ENCODE peak calls at places on chromosomes 11 and 22, in ten cellular contexts. One of them, this sample, is unnamed.

GRCh38 chr22:46066691-46067090 is 83.6 kb upstream of the PPARA start:
- DNase-seq in A172: peak; percentile 47
- DNase-seq in activated CD8-positive, alpha-beta T cell treated with anti-CD3 and anti-CD28 coated beads, Interleukin-2, amount 10 ng/mL, durations not matched to agents 7 days and 5 days: no peak
- DNase-seq in neuronal stem cell: no peak
- DNase-seq in HEK293T: no peak
- DNase-seq in fibroblast of lung: peak; percentile 72
- DNase-seq in NCI-H1930: no peak
- DNase-seq in stromal cell of bone marrow: no peak
- DNase-seq in OCI-LY7: no peak
- DNase-seq in left colon: peak; percentile 30
- DNase-seq in this sample: peak; percentile 68

GRCh38 chr11:34331329-34331728 is 26.5 kb downstream of the ABTB2 start:
- DNase-seq in activated CD8-positive, alpha-beta T cell treated with anti-CD3 and anti-CD28 coated beads, Interleukin-2, amount 10 ng/mL, durations not matched to agents 7 days and 5 days: no peak
- DNase-seq in fibroblast of lung: peak; percentile 83
- DNase-seq in NCI-H1930: no peak
- DNase-seq in stromal cell of bone marrow: peak; percentile 90
- DNase-seq in OCI-LY7: no peak
- DNase-seq in A172: peak; percentile 83
- DNase-seq in neuronal stem cell: no peak
- DNase-seq in HEK293T: no peak
- DNase-seq in left colon: no peak
- DNase-seq in this sample: no peak

GRCh38 chr11:36002196-36002595 is 58.3 kb downstream of the LDLRAD3 start:
- DNase-seq in stromal cell of bone marrow: no peak
- DNase-seq in HEK293T: no peak
- DNase-seq in left colon: no peak
- DNase-seq in activated CD8-positive, alpha-beta T cell treated with anti-CD3 and anti-CD28 coated beads, Interleukin-2, amount 10 ng/mL, durations not matched to agents 7 days and 5 days: no peak
- DNase-seq in A172: no peak
- DNase-seq in NCI-H1930: no peak
- DNase-seq in fibroblast of lung: no peak
- DNase-seq in neuronal stem cell: peak; percentile 78
- DNase-seq in OCI-LY7: no peak
- DNase-seq in this sample: no peak

GRCh38 chr11:15761235-15761634 is 595.1 kb downstream of the SOX6 start:
- DNase-seq in activated CD8-positive, alpha-beta T cell treated with anti-CD3 and anti-CD28 coated beads, Interleukin-2, amount 10 ng/mL, durations not matched to agents 7 days and 5 days: no peak
- DNase-seq in stromal cell of bone marrow: no peak
- DNase-seq in fibroblast of lung: no peak
- DNase-seq in NCI-H1930: no peak
- DNase-seq in OCI-LY7: no peak
- DNase-seq in HEK293T: no peak
- DNase-seq in A172: no peak
- DNase-seq in neuronal stem cell: no peak
- DNase-seq in left colon: peak; percentile 16
- DNase-seq in this sample: no peak

GRCh38 chr11:130677486-130678153 is 229.2 kb downstream of the ADAMTS15 start:
- DNase-seq in neuronal stem cell: no peak
- DNase-seq in OCI-LY7: no peak
- DNase-seq in HEK293T: no peak
- DNase-seq in stromal cell of bone marrow: no peak
- DNase-seq in left colon: no peak
- DNase-seq in A172: peak; percentile 88
- DNase-seq in activated CD8-positive, alpha-beta T cell treated with anti-CD3 and anti-CD28 coated beads, Interleukin-2, amount 10 ng/mL, durations not matched to agents 7 days and 5 days: no peak
- DNase-seq in NCI-H1930: no peak
- DNase-seq in fibroblast of lung: peak; percentile 94
- DNase-seq in this sample: no peak

GRCh38 chr11:103338621-103339484 is 229.6 kb downstream of the DYNC2H1 start:
- DNase-seq in fibroblast of lung: peak; percentile 58
- DNase-seq in OCI-LY7: no peak
- DNase-seq in HEK293T: no peak
- DNase-seq in left colon: no peak
- DNase-seq in stromal cell of bone marrow: no peak
- DNase-seq in activated CD8-positive, alpha-beta T cell treated with anti-CD3 and anti-CD28 coated beads, Interleukin-2, amount 10 ng/mL, durations not matched to agents 7 days and 5 days: no peak
- DNase-seq in NCI-H1930: no peak
- DNase-seq in neuronal stem cell: no peak
- DNase-seq in A172: no peak
- DNase-seq in this sample: no peak

GRCh38 chr11:83724704-83725114 is 438.5 kb upstream of the CCDC90B start:
- DNase-seq in neuronal stem cell: no peak
- DNase-seq in OCI-LY7: no peak
- DNase-seq in HEK293T: no peak
- DNase-seq in activated CD8-positive, alpha-beta T cell treated with anti-CD3 and anti-CD28 coated beads, Interleukin-2, amount 10 ng/mL, durations not matched to agents 7 days and 5 days: no peak
- DNase-seq in NCI-H1930: no peak
- DNase-seq in stromal cell of bone marrow: peak; percentile 8
- DNase-seq in fibroblast of lung: no peak
- DNase-seq in A172: no peak
- DNase-seq in left colon: no peak
- DNase-seq in this sample: peak; percentile 19

GRCh38 chr11:128865490-128865889 is 1.6 kb downstream of the KCNJ1 start:
- DNase-seq in neuronal stem cell: no peak
- DNase-seq in activated CD8-positive, alpha-beta T cell treated with anti-CD3 and anti-CD28 coated beads, Interleukin-2, amount 10 ng/mL, durations not matched to agents 7 days and 5 days: no peak
- DNase-seq in A172: no peak
- DNase-seq in stromal cell of bone marrow: no peak
- DNase-seq in HEK293T: no peak
- DNase-seq in left colon: no peak
- DNase-seq in OCI-LY7: no peak
- DNase-seq in NCI-H1930: no peak
- DNase-seq in fibroblast of lung: peak; percentile 13
- DNase-seq in this sample: no peak

This sample was measured in KBM-7.